ENCODE peak calls at places on chromosome 14, in five cellular contexts. Y is MM.1S, W is esophagus muscularis mucosa, N is right atrium auricular region, I is OCI-LY7. L is an unnamed sample.

GRCh38 chr14:53470351-53471043 is 317.4 kb upstream of the DDHD1 start:
- DNase-seq in Y (no peak), W (no peak), N (no peak), I (no peak), L (no peak)

GRCh38 chr14:92783813-92784431 is 10.2 kb upstream of the GOLGA5 start:
- DNase-seq in Y (peak; percentile 70), W (no peak), N (no peak), I (peak; percentile 74), L (peak; percentile 32)

GRCh38 chr14:77868552-77869300 is 68.8 kb downstream of the ADCK1 start:
- DNase-seq in Y (no peak), W (no peak), N (no peak), I (no peak), L (no peak)

GRCh38 chr14:50775357-50775756 is 55.6 kb downstream of the NIN start:
- DNase-seq in Y (no peak), W (no peak), N (no peak), I (no peak), L (no peak)

GRCh38 chr14:99062216-99062615 is 209.8 kb downstream of the BCL11B start:
- DNase-seq in Y (no peak), W (no peak), N (no peak), I (no peak), L (no peak)

GRCh38 chr14:40656301-40656700 is 950.4 kb upstream of the LRFN5 start:
- DNase-seq in Y (no peak), W (no peak), N (no peak), I (no peak), L (no peak)

GRCh38 chr14:100546051-100546443 is 41.2 kb downstream of the BEGAIN start:
- DNase-seq in Y (no peak), W (no peak), N (no peak), I (peak; percentile 37), L (no peak)

GRCh38 chr14:32896979-32897723 is 41.5 kb upstream of the NPAS3 start:
- DNase-seq in Y (peak; percentile 37), W (no peak), N (no peak), I (no peak), L (no peak)

GRCh38 chr14:69827560-69827959 is 30.5 kb upstream of the SLC10A1 start:
- DNase-seq in Y (no peak), W (no peak), N (no peak), I (no peak), L (no peak)

GRCh38 chr14:99715266-99716000 is 31.3 kb downstream of the CYP46A1 start:
- DNase-seq in Y (no peak), W (peak; percentile 68), N (peak; percentile 46), I (no peak), L (no peak)

GRCh38 chr14:32473476-32473875 is 144.4 kb downstream of the AKAP6 start:
- DNase-seq in Y (no peak), W (no peak), N (peak; percentile 66), I (no peak), L (no peak)

GRCh38 chr14:68703093-68703492 is 89.8 kb downstream of the ZFP36L1 start:
- DNase-seq in Y (no peak), W (no peak), N (no peak), I (no peak), L (no peak)

GRCh38 chr14:84760506-84760905 is 769.4 kb upstream of the FLRT2 start:
- DNase-seq in Y (no peak), W (no peak), N (no peak), I (no peak), L (no peak)

GRCh38 chr14:101595887-101596721 is 34.8 kb downstream of the DIO3 start:
- DNase-seq in Y (no peak), W (peak; percentile 45), N (peak; percentile 36), I (peak; percentile 86), L (no peak)

GRCh38 chr14:54108481-54109471 is 152.2 kb upstream of the BMP4 start:
- DNase-seq in Y (no peak), W (no peak), N (no peak), I (no peak), L (no peak)

GRCh38 chr14:52080817-52081755 is 12.2 kb upstream of the NID2 start:
- DNase-seq in Y (no peak), W (peak; percentile 29), N (no peak), I (no peak), L (no peak)

GRCh38 chr14:80446356-80446755 is 235.1 kb upstream of the DIO2 start:
- DNase-seq in Y (no peak), W (no peak), N (no peak), I (no peak), L (no peak)

GRCh38 chr14:36066636-36067035 is 109.9 kb downstream of the PTCSC3 start:
- DNase-seq in Y (no peak), W (no peak), N (no peak), I (no peak), L (no peak)

GRCh38 chr14:81710232-81710845 is 176.7 kb upstream of the SEL1L start:
- DNase-seq in Y (peak; percentile 34), W (no peak), N (no peak), I (peak; percentile 52), L (no peak)

GRCh38 chr14:99207456-99207855 is 64.5 kb downstream of the BCL11B start:
- DNase-seq in Y (no peak), W (no peak), N (no peak), I (no peak), L (no peak)

GRCh38 chr14:76710093-76711010 is 50.9 kb upstream of the VASH1 start:
- DNase-seq in Y (peak; percentile 31), W (no peak), N (no peak), I (peak; percentile 66), L (no peak)

GRCh38 chr14:60274448-60274847 is 25.4 kb downstream of the PPM1A start:
- DNase-seq in Y (no peak), W (no peak), N (no peak), I (no peak), L (no peak)

GRCh38 chr14:23301969-23302289 is 730 bp downstream of the PPP1R3E start:
- DNase-seq in Y (no peak), W (no peak), N (no peak), I (no peak), L (no peak)
- TF ChIP-seq CTCF in Y (no peak), W (no peak), N (no peak), I (no peak), L (no peak)

DNA sequence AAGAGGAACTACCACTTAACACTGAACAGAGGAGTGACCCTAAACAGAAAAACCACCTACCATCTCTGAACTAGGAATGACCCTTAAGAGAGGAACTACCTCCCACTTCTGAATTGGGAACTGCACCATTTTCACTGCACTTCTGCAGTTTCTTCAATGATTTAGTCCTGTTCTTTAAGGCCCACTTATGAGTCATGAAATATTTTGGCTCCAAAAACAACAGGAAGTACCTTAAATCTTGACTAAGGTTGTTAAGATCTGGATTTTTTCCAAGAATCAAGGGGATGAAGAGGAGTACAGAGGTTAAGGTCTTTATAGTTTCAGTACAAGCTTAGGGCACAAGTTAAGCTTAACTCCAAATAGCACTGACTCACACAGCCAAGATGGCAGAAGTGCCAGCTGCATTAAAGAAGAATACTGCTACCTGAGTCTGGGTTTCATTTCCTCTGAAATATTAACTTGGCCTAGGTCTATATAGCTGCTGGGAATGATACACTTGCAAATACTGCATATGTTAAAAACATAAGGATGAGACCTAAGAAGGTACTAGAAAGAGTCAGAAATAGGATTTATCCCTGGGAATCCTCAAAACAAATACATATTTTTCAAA is 4.2 kb downstream of the NPC2 start:
- DNase-seq in Y (peak; percentile 47), W (no peak), N (no peak), I (peak; percentile 47), L (no peak)
- H3K4me3 ChIP-seq in Y (no peak overlapping the region), W (no peak overlapping the region), N (no peak overlapping the region), I (no peak overlapping the region), L (no peak overlapping the region)

GRCh38 chr14:73136387-73137221 is at the start of gene PSEN1:
- DNase-seq in Y (peak; percentile 92), W (peak; percentile 99), N (peak; percentile 97), I (peak; percentile 98), L (peak; percentile 97)
- TF ChIP-seq CTCF in Y (no peak), W (no peak), N (no peak), I (no peak), L (no peak)

GRCh38 chr14:93984987-93985410 is 8.6 kb upstream of the ASB2 start:
- DNase-seq in Y (no peak), W (no peak), N (no peak), I (no peak), L (no peak)
- H3K4me3 ChIP-seq in Y (no peak overlapping the region), W (no peak overlapping the region), N (no peak overlapping the region), I (no peak overlapping the region), L (no peak overlapping the region)

GRCh38 chr14:102926104-102926503 is 3.6 kb downstream of the AMN start:
- DNase-seq in Y (no peak), W (no peak), N (no peak), I (no peak), L (no peak)

GRCh38 chr14:102923920-102924486 is 1.5 kb downstream of the AMN start:
- DNase-seq in Y (no peak), W (no peak), N (no peak), I (no peak), L (no peak)

GRCh38 chr14:102923201-102923919 is 897 bp downstream of the AMN start:
- DNase-seq in Y (no peak), W (no peak), N (no peak), I (no peak), L (no peak)

GRCh38 chr14:102925646-102926045 is 3.2 kb downstream of the AMN start:
- DNase-seq in Y (no peak), W (no peak), N (no peak), I (no peak), L (no peak)

DNA sequence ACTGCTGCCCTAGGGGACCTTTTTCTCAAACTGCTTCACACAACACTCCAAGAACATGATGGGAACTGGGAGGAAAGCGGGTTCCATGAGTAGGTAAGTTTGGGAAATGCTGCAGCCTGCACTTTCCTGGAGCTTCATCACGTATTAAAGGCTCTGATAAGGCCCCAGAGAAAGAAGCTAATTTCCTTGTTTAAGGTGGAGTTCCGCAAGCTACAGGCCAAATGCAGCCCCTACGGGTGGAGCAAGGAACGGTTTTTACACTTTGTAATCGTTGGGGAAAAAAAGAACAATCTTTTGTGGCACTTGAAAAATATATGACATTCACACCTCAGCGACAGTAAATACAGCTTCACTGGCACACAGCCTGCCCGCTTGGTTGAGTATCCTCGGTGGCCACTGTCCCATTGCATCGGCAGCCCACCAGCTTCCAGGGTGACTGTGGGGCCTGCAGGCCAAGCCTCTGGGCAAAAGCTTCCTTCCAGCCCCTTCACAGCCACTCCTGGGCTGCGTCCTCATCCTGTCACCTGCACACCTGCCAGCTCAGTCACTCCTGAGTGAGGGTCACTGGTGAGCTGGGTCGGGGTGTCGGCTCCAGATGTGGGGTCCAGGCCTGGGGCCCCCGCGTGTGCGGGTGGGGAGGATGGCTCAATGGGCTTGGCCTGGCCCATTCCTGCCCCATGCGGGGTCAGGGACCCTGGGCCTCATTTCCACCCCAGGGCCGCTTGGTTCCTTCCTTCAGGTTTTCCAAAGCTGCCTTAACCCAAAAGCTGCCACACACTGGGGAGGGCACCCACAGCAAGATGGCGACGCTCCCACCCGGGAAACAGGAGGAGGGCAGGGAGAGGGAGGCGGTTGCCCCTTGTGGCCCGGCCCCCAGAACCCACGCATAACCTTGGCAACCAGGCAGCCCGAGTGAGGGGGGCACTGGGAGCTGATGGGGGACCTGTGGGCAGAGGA is 2.4 kb downstream of the AMN start:
- DNase-seq in Y (no peak), W (no peak), N (no peak), I (no peak), L (no peak)
- TF ChIP-seq CTCF in Y (no peak), W (no peak), N (no peak), I (no peak), L (no peak)